ENCODE peak calls at places on chromosomes 6 and 20, in seven cellular contexts. J is IMR-90, Y is small intestine, F is DND-41, R is transverse colon, G is K562, Q is aorta. U is an unnamed sample.

GRCh38 chr6:34386316-34387137 is 5.9 kb downstream of the NUDT3 start:
- DNase-seq in J (peak; percentile 95), Y (peak; percentile 24), F (no peak), R (no peak), G (no peak), Q (no peak), U (no peak)

GRCh38 chr6:35046862-35047261 is 94.3 kb downstream of the TCP11 start:
- DNase-seq in J (no peak), Y (peak; percentile 72), F (no peak), R (no peak), G (no peak), Q (no peak), U (no peak)

GRCh38 chr6:13436691-13437568 is 50.5 kb downstream of the GFOD1 start:
- DNase-seq in J (no peak), Y (no peak), F (no peak), R (no peak), G (no peak), Q (no peak), U (no peak)

GRCh38 chr6:44228836-44229235 is 5.4 kb downstream of the SLC29A1 start:
- DNase-seq in J (no peak), Y (no peak), F (no peak), R (no peak), G (no peak), Q (peak; percentile 43), U (no peak)

GRCh38 chr6:161079566-161080262 is 88.1 kb downstream of the MAP3K4 start:
- DNase-seq in J (peak; percentile 88), Y (no peak), F (no peak), R (no peak), G (no peak), Q (no peak), U (peak; percentile 57)

GRCh38 chr20:21272679-21273078 is 30.5 kb upstream of the XRN2 start:
- DNase-seq in J (no peak), Y (no peak), F (no peak), R (no peak), G (no peak), Q (no peak), U (no peak)

GRCh38 chr20:45012682-45013302 is 46.5 kb downstream of the STK4 start:
- DNase-seq in J (peak; percentile 57), Y (no peak), F (no peak), R (no peak), G (no peak), Q (no peak), U (no peak)

GRCh38 chr6:51844391-51844735 is 243.1 kb downstream of the PKHD1 start:
- DNase-seq in J (no peak), Y (no peak), F (peak; percentile 53), R (no peak), G (no peak), Q (no peak), U (no peak)

GRCh38 chr20:6590891-6591679 is 176.4 kb upstream of the BMP2 start:
- DNase-seq in J (peak; percentile 77), Y (no peak), F (no peak), R (peak; percentile 48), G (no peak), Q (no peak), U (no peak)

GRCh38 chr20:57440678-57441509 is 49.7 kb downstream of the RBM38 start:
- DNase-seq in J (peak; percentile 66), Y (no peak), F (no peak), R (peak; percentile 58), G (no peak), Q (peak; percentile 94), U (no peak)

GRCh38 chr6:72619883-72620696 is 1.8 kb upstream of the KCNQ5 start:
- DNase-seq in J (peak; percentile 45), Y (peak; percentile 2), F (peak; percentile 71), R (peak; percentile 41), G (peak; percentile 47), Q (peak; percentile 82), U (peak; percentile 83)

GRCh38 chr20:32598606-32599005 is 13.5 kb upstream of the NOL4L start:
- DNase-seq in J (no peak), Y (no peak), F (no peak), R (no peak), G (no peak), Q (no peak), U (no peak)

GRCh38 chr6:164826831-164827468 is 482.5 kb downstream of the C6orf118 start:
- DNase-seq in J (no peak), Y (no peak), F (no peak), R (no peak), G (no peak), Q (no peak), U (no peak)

GRCh38 chr6:164825386-164825785 is 484.0 kb downstream of the C6orf118 start:
- DNase-seq in J (no peak), Y (no peak), F (no peak), R (no peak), G (no peak), Q (no peak), U (no peak)

GRCh38 chr6:164832410-164832809 is 477.0 kb downstream of the C6orf118 start:
- DNase-seq in J (no peak), Y (no peak), F (no peak), R (no peak), G (no peak), Q (no peak), U (no peak)

DNA sequence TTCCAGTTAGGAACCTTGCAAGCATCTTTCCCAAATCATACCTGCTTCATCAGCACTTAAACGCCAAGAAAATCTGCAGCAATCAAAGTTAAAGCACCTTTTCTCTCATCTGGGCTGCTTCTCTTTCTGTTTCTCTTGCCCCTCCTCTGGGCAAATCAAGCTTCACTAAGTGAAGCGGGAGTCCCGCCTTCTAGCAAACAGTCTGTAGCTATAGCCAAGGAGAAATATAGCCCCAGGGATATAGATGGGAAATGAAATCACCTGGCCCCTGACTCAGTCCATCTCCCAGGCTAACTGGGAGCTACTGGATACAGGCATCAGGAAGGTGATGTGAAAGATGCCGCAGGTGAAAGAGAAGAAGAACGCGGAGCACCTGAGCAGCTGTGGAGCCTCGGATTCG is 481.9 kb downstream of the C6orf118 start:
- DNase-seq in J (no peak), Y (no peak), F (no peak), R (no peak), G (no peak), Q (no peak), U (no peak)
- H3K4me3 ChIP-seq in J (no peak overlapping the region), Y (no peak overlapping the region), F (no peak overlapping the region), R (no peak overlapping the region), G (no peak overlapping the region), Q (no peak overlapping the region), U (no peak overlapping the region)

DNA sequence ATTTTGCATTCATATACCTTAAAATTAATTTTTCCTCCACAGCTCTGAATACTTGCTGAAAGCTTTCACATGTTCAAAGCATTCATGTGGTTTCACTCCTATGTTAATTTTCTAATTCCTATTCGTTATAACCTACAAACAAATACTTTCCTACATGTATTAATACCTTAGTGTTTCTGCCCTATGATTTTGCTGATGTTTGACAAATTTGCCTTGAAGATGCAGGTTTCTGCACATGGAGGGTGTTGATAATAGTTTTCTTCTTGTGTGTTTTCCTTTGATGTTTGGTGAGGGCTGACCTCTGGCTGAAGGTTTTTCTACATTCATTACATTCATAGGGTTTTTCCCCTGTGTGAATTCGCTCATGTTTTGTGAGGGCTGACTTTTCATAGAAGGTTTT is 49.3 kb upstream of the ELMO2 start:
- DNase-seq in J (no peak), Y (no peak), F (no peak), R (no peak), G (no peak), Q (no peak), U (no peak)
- H3K9me3 ChIP-seq in J (peaks cover 3% of the 10 kb centered on the region), Y (no peaks in the 10 kb centered on the region), F (no peaks in the 10 kb centered on the region), R (peaks cover 9% of the 10 kb centered on the region), G (no peaks in the 10 kb centered on the region), Q (no peaks in the 10 kb centered on the region), U (peaks cover 18% of the 10 kb centered on the region)

DNA sequence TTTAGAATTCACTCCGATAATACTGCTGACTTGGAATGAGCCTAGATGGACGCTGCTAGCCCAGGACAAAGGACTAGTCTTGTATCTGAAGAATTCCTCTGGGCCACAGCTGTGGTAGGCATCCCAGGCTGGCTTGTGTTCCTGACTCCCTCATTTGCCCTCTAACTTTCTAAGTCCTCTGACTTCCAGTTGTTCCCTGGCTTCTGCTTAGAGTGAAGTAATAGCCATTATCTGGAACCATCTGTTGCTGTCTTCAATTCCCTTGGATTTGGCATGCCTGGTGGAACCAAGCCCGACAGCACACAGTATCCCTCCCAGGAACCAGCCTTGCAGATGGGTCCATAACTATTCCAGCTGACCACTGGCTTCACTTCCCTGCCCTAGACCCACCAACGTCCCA is 376.0 kb downstream of the SYNE1 start:
- DNase-seq in J (no peak), Y (no peak), F (no peak), R (no peak), G (no peak), Q (no peak), U (no peak)
- H3K27ac ChIP-seq in J (no peak overlapping the region), Y (no peak overlapping the region), F (no peak overlapping the region), R (no peak overlapping the region), G (no peak overlapping the region), Q (no peak overlapping the region), U (no peak overlapping the region)

DNA sequence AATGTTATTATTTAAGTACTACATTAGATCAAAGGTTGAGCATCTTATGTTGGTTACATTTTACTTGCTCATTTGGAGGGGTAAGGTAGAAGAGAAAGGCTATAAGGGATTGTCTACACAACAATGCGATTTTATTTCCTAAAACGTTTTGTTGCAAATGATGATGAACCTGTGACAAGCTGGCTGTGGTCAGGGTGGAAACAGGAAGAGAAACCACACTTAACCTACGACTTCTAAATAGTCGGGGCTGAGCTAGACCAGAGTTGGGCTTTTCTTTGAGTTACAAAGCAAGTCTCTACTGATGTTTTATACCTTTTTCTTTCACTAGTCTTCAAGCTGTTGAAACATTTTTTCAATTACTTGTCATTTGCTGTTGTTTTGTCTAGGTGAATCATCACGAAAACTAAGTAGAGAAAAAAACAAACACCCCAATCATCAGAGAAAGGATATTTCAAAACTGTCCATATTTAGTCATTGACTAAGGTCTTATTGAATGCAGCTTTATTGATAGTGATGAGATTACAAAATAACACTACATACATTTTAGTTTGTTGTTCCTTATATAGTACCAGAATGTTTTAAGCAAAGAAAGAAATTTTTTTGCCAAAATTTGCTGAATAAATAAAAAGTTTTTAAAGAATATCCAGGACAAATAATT is 18.0 kb downstream of the KLHL31 start:
- DNase-seq in J (no peak), Y (peak; percentile 56), F (peak; percentile 67), R (peak; percentile 33), G (no peak), Q (no peak), U (peak; percentile 57)
- H3K4me3 ChIP-seq in J (no peak overlapping the region), Y (no peak overlapping the region), F (no peak overlapping the region), R (no peak overlapping the region), G (no peak overlapping the region), Q (no peak overlapping the region), U (no peak overlapping the region)

U was measured in naive thymus-derived CD4-positive, alpha-beta T cell.